ENCODE peak calls at places on chromosomes 7 and 10, in ten cellular contexts. A, W, J, Z, O, H, M, R, V and F are unnamed samples.

GRCh38 chr7:70640266-70640833 is 491.6 kb upstream of the GALNT17 start:
- DNase-seq in R (no peak), M (no peak), J (no peak), W (no peak), H (no peak), Z (no peak), A (no peak), O (no peak), V (no peak), F (peak; percentile 2)

GRCh38 chr7:27423290-27423689 is 180.7 kb downstream of the EVX1 start:
- DNase-seq in V (no peak), H (no peak), M (no peak), R (no peak), O (no peak), W (no peak), J (no peak), A (no peak), Z (no peak), F (peak; percentile 54)

GRCh38 chr10:127243490-127244272 is 47.3 kb upstream of the INSYN2A start:
- DNase-seq in A (no peak), J (peak; percentile 53), Z (no peak), O (peak; percentile 63), R (no peak), W (no peak), V (no peak), M (no peak), H (no peak), F (peak; percentile 33)

GRCh38 chr10:29140991-29141390 is 147.9 kb upstream of the LYZL1 start:
- DNase-seq in R (no peak), V (peak; percentile 63), W (no peak), M (no peak), O (no peak), H (no peak), A (no peak), Z (no peak), J (peak; percentile 87), F (peak; percentile 60)

GRCh38 chr10:97499561-97500296 is 1.0 kb downstream of the UBTD1 start:
- DNase-seq in V (no peak), Z (peak; percentile 82), W (peak; percentile 55), J (no peak), O (no peak), M (no peak), R (no peak), H (peak; percentile 59), A (no peak), F (no peak)

GRCh38 chr10:2925631-2926030 is 141.7 kb upstream of the PFKP start:
- DNase-seq in Z (peak; percentile 73), H (peak; percentile 18), O (no peak), A (no peak), V (no peak), R (no peak), W (no peak), J (peak; percentile 59), M (no peak), F (no peak)

GRCh38 chr7:149683898-149684297 is 89.5 kb downstream of the ZNF467 start:
- DNase-seq in A (no peak), W (no peak), V (no peak), M (no peak), R (no peak), H (no peak), Z (no peak), O (no peak), J (no peak), F (no peak)

GRCh38 chr7:116259821-116260440 is 49.6 kb downstream of the TES start:
- DNase-seq in R (no peak), O (no peak), J (no peak), A (no peak), W (no peak), V (no peak), M (no peak), Z (no peak), H (no peak), F (peak; percentile 52)

GRCh38 chr7:156612930-156613329 is 27.6 kb upstream of the RNF32 start:
- DNase-seq in O (no peak), A (peak; percentile 20), R (no peak), W (no peak), V (no peak), H (no peak), M (no peak), Z (no peak), J (no peak), F (no peak)

GRCh38 chr7:29479606-29480200 is 83.9 kb upstream of the PRR15 start:
- DNase-seq in J (no peak), O (no peak), A (no peak), R (no peak), H (no peak), M (no peak), V (no peak), Z (no peak), W (no peak), F (no peak)

GRCh38 chr10:95697429-95697828 is 3.7 kb upstream of the TCTN3 start:
- DNase-seq in J (no peak), O (no peak), V (no peak), R (no peak), M (no peak), A (no peak), H (no peak), Z (no peak), W (peak; percentile 76), F (no peak)

GRCh38 chr10:119006451-119007210 is 22.9 kb upstream of the NANOS1 start:
- DNase-seq in M (no peak), H (peak; percentile 34), W (no peak), A (no peak), R (peak; percentile 3), V (peak; percentile 89), Z (no peak), O (no peak), J (peak; percentile 52), F (peak; percentile 85)

GRCh38 chr7:1322240-1323110 is 89.8 kb downstream of the UNCX start:
- DNase-seq in M (no peak), J (no peak), R (no peak), O (peak; percentile 51), H (no peak), W (peak; percentile 42), A (no peak), V (no peak), Z (peak; percentile 42), F (no peak)

GRCh38 chr7:93165447-93165846 is 17.3 kb upstream of the SAMD9L start:
- DNase-seq in H (no peak), M (no peak), J (no peak), V (no peak), Z (no peak), R (no peak), A (no peak), O (no peak), W (no peak), F (peak; percentile 25)

GRCh38 chr10:84075226-84076046 is 63.9 kb upstream of the GHITM start:
- DNase-seq in R (no peak), H (no peak), V (no peak), Z (no peak), O (peak; percentile 27), W (no peak), A (no peak), J (no peak), M (no peak), F (no peak)

GRCh38 chr7:116455009-116455408 is 44.5 kb upstream of the CAV2 start:
- DNase-seq in A (no peak), V (no peak), R (no peak), O (no peak), H (no peak), M (no peak), Z (no peak), J (no peak), W (no peak), F (no peak)

GRCh38 chr10:31620236-31621151 is 301.5 kb downstream of the ZEB1 start:
- DNase-seq in H (peak; percentile 63), R (no peak), Z (peak; percentile 83), W (no peak), O (peak; percentile 88), J (no peak), V (peak; percentile 74), M (no peak), A (no peak), F (no peak)

GRCh38 chr10:131654471-131655087 is 246.2 kb upstream of the PPP2R2D start:
- DNase-seq in M (no peak), W (no peak), R (no peak), A (no peak), V (no peak), O (peak; percentile 66), J (peak; percentile 28), Z (no peak), H (no peak), F (no peak)

GRCh38 chr7:30135551-30136271 is 925 bp downstream of the MTURN start:
- DNase-seq in H (peak; percentile 66), R (no peak), O (peak; percentile 83), M (no peak), A (no peak), J (peak; percentile 71), W (peak; percentile 63), V (peak; percentile 40), Z (peak; percentile 78), F (peak; percentile 69)

GRCh38 chr7:115230882-115231508 is 309.1 kb downstream of the MDFIC start:
- DNase-seq in J (peak; percentile 47), O (no peak), H (no peak), W (no peak), A (no peak), M (no peak), R (peak; percentile 65), V (peak; percentile 76), Z (no peak), F (peak; percentile 89)

GRCh38 chr7:1926908-1927306 is 256.8 kb downstream of the ELFN1 start:
- DNase-seq in W (no peak), A (no peak), J (no peak), O (no peak), V (no peak), H (no peak), M (no peak), Z (no peak), R (no peak), F (no peak)

GRCh38 chr10:73858750-73859439 is 15.5 kb downstream of the CAMK2G start:
- DNase-seq in O (no peak), A (no peak), R (no peak), H (no peak), M (no peak), Z (no peak), W (no peak), V (no peak), J (no peak), F (no peak)